ENCODE peak calls at places on chromosomes 13 and 19, in nine cellular contexts. S, P, C, B, Z, U, M, I and A are unnamed samples. For H3K9me3 and H3K4me1, the result is how much of the 10 kb centered on the place peaks cover.

GRCh38 chr19:42123765-42124164 is 8.5 kb downstream of the POU2F2 start:
- DNase-seq in S (no peak), P (no peak), C (no peak), B (no peak), Z (no peak), U (no peak), M (no peak), I (no peak), A (no peak)

GRCh38 chr13:112572408-112572807 is 15.5 kb downstream of the TUBGCP3 start:
- DNase-seq in S (no peak), P (no peak), C (no peak), B (no peak), Z (no peak), U (no peak), M (no peak), I (no peak), A (no peak)

GRCh38 chr19:16536130-16536529 is 6.1 kb downstream of the CHERP start:
- DNase-seq in S (no peak), P (no peak), C (no peak), B (no peak), Z (no peak), U (no peak), M (no peak), I (no peak), A (no peak)

GRCh38 chr19:1847684-1848398 is 442 bp downstream of the REXO1 start:
- DNase-seq in S (peak), P (peak), C (peak), B (no peak), Z (no peak), U (no peak), M (no peak), I (no peak), A (peak)

GRCh38 chr13:24927810-24928404 is 163.9 kb downstream of the RNF17 start:
- DNase-seq in S (no peak), P (no peak), C (no peak), B (no peak), Z (no peak), U (no peak), M (no peak), I (no peak), A (no peak)

GRCh38 chr13:74795526-74795925 is 661.3 kb upstream of the KLF12 start:
- DNase-seq in S (peak), P (no peak), C (no peak), B (no peak), Z (no peak), U (no peak), M (no peak), I (no peak), A (no peak)

GRCh38 chr13:41077475-41077874 is 16.2 kb downstream of the WBP4 start:
- DNase-seq in S (no peak), P (no peak), C (no peak), B (no peak), Z (no peak), U (no peak), M (no peak), I (no peak), A (no peak)

GRCh38 chr19:40659116-40659515 is 31.3 kb downstream of the NUMBL start:
- DNase-seq in S (no peak), P (no peak), C (no peak), B (no peak), Z (no peak), U (no peak), M (no peak), I (no peak), A (no peak)

GRCh38 chr19:36898422-36898821 is 17.7 kb downstream of the ZNF829 start:
- DNase-seq in S (no peak), P (no peak), C (no peak), B (no peak), Z (no peak), U (no peak), M (no peak), I (no peak), A (no peak)
- H3K9me3 ChIP-seq in S (under half), P (half or more), C (under half), B (half or more), Z (under half), U (half or more), M (half or more), I (half or more), A (under half)

GRCh38 chr13:28495586-28496564 is 947 bp upstream of the FLT1 start:
- DNase-seq in S (no peak), P (no peak), C (no peak), B (no peak), Z (no peak), U (no peak), M (no peak), I (no peak), A (no peak)
- H3K4me3 ChIP-seq in S (peak), P (peak), C (peak), B (peak), Z (no peak), U (peak), M (peak), I (peak), A (peak)

GRCh38 chr13:39405107-39405506 is 197.9 kb downstream of the LHFPL6 start:
- DNase-seq in S (no peak), P (no peak), C (no peak), B (no peak), Z (no peak), U (no peak), M (no peak), I (no peak), A (no peak)
- H3K4me1 ChIP-seq in S (half or more), P (under half), C (under half), B (under half), Z (under half), U (under half), M (under half), I (under half), A (under half)

GRCh38 chr19:8926341-8926740 is 83.9 kb downstream of the MUC16 start:
- DNase-seq in S (no peak), P (no peak), C (no peak), B (no peak), Z (no peak), U (no peak), M (no peak), I (no peak), A (no peak)
- H3K9me3 ChIP-seq in S (under half), P (under half), C (under half), B (under half), Z (under half), U (under half), M (under half), I (under half), A (under half)

GRCh38 chr19:5096536-5096935 is 127.6 kb downstream of the KDM4B start:
- DNase-seq in S (no peak), P (no peak), C (no peak), B (no peak), Z (no peak), U (no peak), M (no peak), I (no peak), A (no peak)

GRCh38 chr19:5093953-5094718 is 125.2 kb downstream of the KDM4B start:
- DNase-seq in S (no peak), P (no peak), C (no peak), B (no peak), Z (no peak), U (no peak), M (no peak), I (no peak), A (no peak)

GRCh38 chr19:5094768-5095567 is 126.1 kb downstream of the KDM4B start:
- DNase-seq in S (no peak), P (no peak), C (no peak), B (no peak), Z (no peak), U (no peak), M (no peak), I (no peak), A (no peak)

GRCh38 chr19:5097331-5097930 is 128.5 kb downstream of the KDM4B start:
- DNase-seq in S (no peak), P (no peak), C (no peak), B (no peak), Z (no peak), U (no peak), M (no peak), I (no peak), A (no peak)

GRCh38 chr19:5095568-5095850 is 126.6 kb downstream of the KDM4B start:
- DNase-seq in S (no peak), P (no peak), C (no peak), B (no peak), Z (no peak), U (no peak), M (no peak), I (no peak), A (no peak)
- H3K4me3 ChIP-seq in S (no peak), P (no peak), C (no peak), B (no peak), Z (no peak), U (no peak), M (no peak), I (no peak), A (no peak)

DNA sequence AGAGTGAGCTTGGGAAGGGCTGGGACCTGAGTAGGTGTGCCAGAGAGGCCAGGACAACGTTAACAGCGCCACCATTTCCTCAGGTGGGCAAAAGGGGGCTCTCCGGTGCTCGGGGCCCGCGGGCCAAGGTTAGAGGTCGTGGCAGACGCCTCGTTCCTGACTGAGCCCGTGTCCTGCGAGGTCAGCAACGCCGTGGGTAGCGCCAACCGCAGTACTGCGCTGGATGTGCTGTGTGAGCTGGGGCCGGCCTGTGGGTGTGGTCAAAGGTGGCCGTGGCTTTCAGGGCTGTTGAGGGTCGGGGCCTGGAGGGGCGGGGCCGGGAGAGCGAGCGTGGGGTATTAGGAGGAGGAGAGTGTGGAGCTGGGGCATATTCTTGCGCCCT is 3.7 kb downstream of the KIRREL2 start:
- DNase-seq in S (no peak), P (no peak), C (no peak), B (no peak), Z (no peak), U (no peak), M (no peak), I (no peak), A (no peak)
- H3K4me1 ChIP-seq in S (under half), P (under half), C (under half), B (under half), Z (under half), U (under half), M (under half), I (under half), A (under half)